ENCODE peak calls at places on chromosomes 4 and X, in five cellular contexts. G is SK-N-SH, X is HCT116, K is PC-3, R is MM.1S. H is an unnamed sample.

GRCh38 chrX:45596190-45596808 is 395.6 kb upstream of the DIPK2B start:
- DNase-seq in G (no peak), X (no peak), K (no peak), R (no peak), H (no peak)

GRCh38 chrX:154136627-154137161 is 7.3 kb upstream of the OPN1LW start:
- DNase-seq in G (peak; percentile 89), X (peak; percentile 21), K (peak; percentile 76), R (peak; percentile 58), H (peak; percentile 91)

GRCh38 chr4:102683846-102684581 is 76.8 kb downstream of the MANBA start:
- DNase-seq in G (no peak), X (no peak), K (no peak), R (no peak), H (no peak)

GRCh38 chrX:12548746-12549145 is 242.5 kb upstream of the PRPS2 start:
- DNase-seq in G (no peak), X (no peak), K (peak; percentile 62), R (peak; percentile 35), H (peak; percentile 71)

GRCh38 chr4:159008671-159009070 is 94.2 kb upstream of the RAPGEF2 start:
- DNase-seq in G (no peak), X (no peak), K (no peak), R (no peak), H (no peak)

GRCh38 chr4:56288663-56289062 is 98.6 kb downstream of the AASDH start:
- DNase-seq in G (no peak), X (no peak), K (peak; percentile 59), R (no peak), H (no peak)

GRCh38 chr4:7165874-7166201 is 26.5 kb upstream of the SORCS2 start:
- DNase-seq in G (no peak), X (no peak), K (no peak), R (no peak), H (no peak)

GRCh38 chr4:168836482-168836881 is 173.6 kb downstream of the CBR4 start:
- DNase-seq in G (no peak), X (no peak), K (no peak), R (no peak), H (no peak)

GRCh38 chr4:11424000-11424399 is 4.7 kb downstream of the HS3ST1 start:
- DNase-seq in G (peak; percentile 53), X (no peak), K (peak; percentile 6), R (peak; percentile 60), H (peak; percentile 74)

GRCh38 chr4:118099106-118099505 is 64.8 kb downstream of the NDST3 start:
- DNase-seq in G (no peak), X (no peak), K (no peak), R (no peak), H (no peak)

GRCh38 chrX:12118134-12118533 is 20.1 kb upstream of the FRMPD4 start:
- DNase-seq in G (no peak), X (no peak), K (no peak), R (no peak), H (no peak)

GRCh38 chr4:128596844-128597243 is 212.7 kb upstream of the JADE1 start:
- DNase-seq in G (no peak), X (no peak), K (no peak), R (no peak), H (no peak)

GRCh38 chrX:107826286-107827136 is 845 bp downstream of the MID2 start:
- DNase-seq in G (peak; percentile 63), X (no peak), K (peak; percentile 47), R (peak; percentile 37), H (peak; percentile 74)

GRCh38 chr4:81896936-81897335 is 425.2 kb upstream of the RASGEF1B start:
- DNase-seq in G (no peak), X (no peak), K (peak; percentile 25), R (no peak), H (no peak)

GRCh38 chrX:1465261-1466231 is 12.8 kb upstream of the ASMTL start:
- DNase-seq in G (no peak), X (no peak), K (no peak), R (no peak), H (no peak)

GRCh38 chr4:110533940-110534339 is 58.0 kb downstream of the ENPEP start:
- DNase-seq in G (no peak), X (peak; percentile 72), K (peak; percentile 90), R (peak; percentile 70), H (no peak)

GRCh38 chr4:125719987-125720386 is 405.2 kb downstream of the FAT4 start:
- DNase-seq in G (no peak), X (peak; percentile 53), K (peak; percentile 85), R (no peak), H (no peak)

GRCh38 chrX:47587091-47587891 is 5.1 kb downstream of the TIMP1 start:
- DNase-seq in G (no peak), X (no peak), K (no peak), R (no peak), H (no peak)

GRCh38 chrX:40663880-40664630 is 16.7 kb upstream of the CXorf38 start:
- DNase-seq in G (peak; percentile 26), X (no peak), K (peak; percentile 36), R (no peak), H (peak; percentile 56)

GRCh38 chr4:135917016-135917415 is 1615.3 kb downstream of the PCDH18 start:
- DNase-seq in G (no peak), X (no peak), K (no peak), R (no peak), H (no peak)

GRCh38 chr4:151833174-151833573 is 72.4 kb upstream of the GATB start:
- DNase-seq in G (no peak), X (no peak), K (no peak), R (no peak), H (no peak)

GRCh38 chrX:19747672-19748610 is 139.5 kb downstream of the SH3KBP1 start:
- DNase-seq in G (no peak), X (no peak), K (no peak), R (no peak), H (no peak)

GRCh38 chrX:109797311-109797975 is 64.4 kb upstream of the ACSL4 start:
- DNase-seq in G (peak; percentile 47), X (no peak), K (peak; percentile 10), R (no peak), H (no peak)

GRCh38 chrX:33211356-33212254 is at the start of gene DMD:
- DNase-seq in G (no peak), X (no peak), K (no peak), R (no peak), H (peak; percentile 41)

GRCh38 chr4:89681219-89681618 is 155.7 kb downstream of the SNCA start:
- DNase-seq in G (no peak), X (peak; percentile 48), K (no peak), R (peak; percentile 12), H (peak; percentile 52)

GRCh38 chr4:169485084-169485483 is 127.3 kb downstream of the NEK1 start:
- DNase-seq in G (no peak), X (no peak), K (peak; percentile 23), R (no peak), H (no peak)

GRCh38 chr4:78610546-78611214 is 59.1 kb downstream of the ANXA3 start:
- DNase-seq in G (no peak), X (no peak), K (no peak), R (peak; percentile 74), H (no peak)

DNA sequence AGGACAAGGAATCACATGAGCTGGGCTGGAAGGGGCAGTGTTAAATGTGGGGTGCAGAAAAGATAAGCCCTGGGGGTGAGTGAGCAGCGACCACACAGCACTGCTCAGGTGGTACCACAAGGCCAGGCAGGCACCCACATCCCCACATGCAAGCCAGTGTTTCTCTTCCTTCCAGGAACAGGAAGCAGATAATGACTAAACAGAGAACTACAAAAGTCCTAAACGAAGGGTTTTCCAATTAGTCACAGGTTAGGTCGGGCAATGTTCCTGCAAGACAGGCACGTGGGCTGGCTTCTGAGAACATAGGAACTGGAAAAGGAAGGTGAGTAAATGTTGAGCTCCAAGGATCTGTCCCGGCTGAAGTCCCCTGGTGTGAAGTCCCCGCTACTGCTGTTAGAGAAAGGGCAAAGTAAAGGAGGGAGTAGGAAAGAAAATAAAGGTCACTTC is 19.5 kb downstream of the RELL1 start:
- DNase-seq in G (no peak), X (peak; percentile 96), K (peak; percentile 84), R (no peak), H (no peak)
- H3K9ac ChIP-seq in G (no peak overlapping the region), X (peak overlapping the region; percentile 49), K (no peak overlapping the region), R (no peak overlapping the region), H (no peak overlapping the region)

DNA sequence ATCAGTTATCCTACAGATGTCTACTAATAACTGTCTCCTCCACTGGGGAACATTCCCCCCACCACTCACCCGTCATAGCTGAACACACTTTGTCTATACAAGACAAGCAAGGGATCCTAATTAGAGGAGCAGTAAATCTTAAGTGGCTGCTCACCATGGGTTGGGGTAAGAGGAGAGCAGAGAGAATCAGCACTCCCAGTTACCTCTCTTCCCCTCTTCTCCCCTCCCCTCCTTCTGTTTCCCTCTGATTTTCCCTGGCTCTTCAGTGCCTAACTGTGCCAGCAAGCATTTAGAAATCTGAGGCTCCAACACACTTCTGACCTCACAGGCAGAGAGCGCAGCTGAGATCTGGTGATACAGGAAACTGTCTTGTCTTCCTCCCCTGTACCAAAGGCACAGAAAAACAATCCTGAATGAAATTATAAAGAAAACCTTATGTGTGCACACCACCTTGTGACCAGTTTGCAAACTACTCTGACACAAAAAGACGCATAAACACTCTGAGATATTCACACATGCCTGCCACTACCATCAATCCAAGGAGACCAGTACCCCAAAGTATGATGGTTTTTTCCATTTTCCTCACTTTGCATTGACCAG is 82.5 kb upstream of the SMIM10 start:
- DNase-seq in G (peak; percentile 51), X (no peak), K (peak; percentile 37), R (no peak), H (no peak)
- TF ChIP-seq CTCF in G (peak; percentile 66), X (no peak), K (peak; percentile 57), R (no peak), H (peak; percentile 7)

GRCh38 chrX:137569470-137569891 is 3.6 kb downstream of the ZIC3 start:
- DNase-seq in G (no peak), X (no peak), K (no peak), R (no peak), H (no peak)
- TF ChIP-seq EZH2phosphoT487 in G (peak; percentile 48), X (no peak), K (no peak), R (no peak), H (no peak)

GRCh38 chr4:26344901-26345300 is 24.1 kb downstream of the RBPJ start:
- DNase-seq in G (no peak), X (no peak), K (no peak), R (no peak), H (no peak)

GRCh38 chr4:26342328-26343040 is 21.7 kb downstream of the RBPJ start:
- DNase-seq in G (no peak), X (peak; percentile 23), K (peak; percentile 86), R (no peak), H (no peak)

GRCh38 chr4:26346203-26346620 is 25.4 kb downstream of the RBPJ start:
- DNase-seq in G (no peak), X (no peak), K (no peak), R (no peak), H (peak; percentile 39)

GRCh38 chr4:26345541-26345940 is 24.7 kb downstream of the RBPJ start:
- DNase-seq in G (no peak), X (no peak), K (no peak), R (no peak), H (no peak)

GRCh38 chr4:26343041-26343403 is 22.2 kb downstream of the RBPJ start:
- DNase-seq in G (no peak), X (no peak), K (no peak), R (no peak), H (no peak)
- H3K9ac ChIP-seq in G (no peak overlapping the region), X (peak overlapping the region; percentile 1), K (no peak overlapping the region), R (no peak overlapping the region), H (no peak overlapping the region)